ENCODE peak calls at places on chromosome 4, in seven cellular contexts. One of them, this sample, is unnamed.

GRCh38 chr4:88080626-88081025 is 73.2 kb downstream of the PKD2 start:
- DNase-seq in A549: no peak
- DNase-seq in GM18507: no peak
- DNase-seq in AG09309: no peak
- DNase-seq in dorsolateral prefrontal cortex: no peak
- DNase-seq in activated T-cell treated with anti-CD3 and anti-CD28 coated beads for 4 hours: no peak
- DNase-seq in coronary artery: no peak
- DNase-seq in this sample: no peak

GRCh38 chr4:1987296-1987695 is 21.5 kb downstream of the NELFA start:
- DNase-seq in A549: no peak
- DNase-seq in GM18507: no peak
- DNase-seq in AG09309: no peak
- DNase-seq in dorsolateral prefrontal cortex: no peak
- DNase-seq in activated T-cell treated with anti-CD3 and anti-CD28 coated beads for 4 hours: no peak
- DNase-seq in coronary artery: peak
- DNase-seq in this sample: no peak

GRCh38 chr4:2768921-2769336 is 12.8 kb upstream of the TNIP2 start:
- DNase-seq in A549: no peak
- DNase-seq in GM18507: no peak
- DNase-seq in AG09309: no peak
- DNase-seq in dorsolateral prefrontal cortex: no peak
- DNase-seq in activated T-cell treated with anti-CD3 and anti-CD28 coated beads for 4 hours: no peak
- DNase-seq in coronary artery: no peak
- DNase-seq in this sample: no peak

GRCh38 chr4:16077786-16078185 is 6.0 kb downstream of the PROM1 start:
- DNase-seq in A549: no peak
- DNase-seq in GM18507: no peak
- DNase-seq in AG09309: no peak
- DNase-seq in dorsolateral prefrontal cortex: no peak
- DNase-seq in activated T-cell treated with anti-CD3 and anti-CD28 coated beads for 4 hours: no peak
- DNase-seq in coronary artery: no peak
- DNase-seq in this sample: no peak

GRCh38 chr4:110270492-110271197 is 72.2 kb upstream of the ELOVL6 start:
- DNase-seq in A549: no peak
- DNase-seq in GM18507: no peak
- DNase-seq in AG09309: peak
- DNase-seq in dorsolateral prefrontal cortex: no peak
- DNase-seq in activated T-cell treated with anti-CD3 and anti-CD28 coated beads for 4 hours: no peak
- DNase-seq in coronary artery: no peak
- DNase-seq in this sample: no peak

GRCh38 chr4:83890231-83890630 is 354.3 kb downstream of the GPAT3 start:
- DNase-seq in A549: peak
- DNase-seq in GM18507: no peak
- DNase-seq in AG09309: no peak
- DNase-seq in dorsolateral prefrontal cortex: no peak
- DNase-seq in activated T-cell treated with anti-CD3 and anti-CD28 coated beads for 4 hours: no peak
- DNase-seq in coronary artery: no peak
- DNase-seq in this sample: no peak

GRCh38 chr4:7431696-7432530 is 2.8 kb downstream of the PSAPL1 start:
- DNase-seq in A549: peak
- DNase-seq in GM18507: no peak
- DNase-seq in AG09309: no peak
- DNase-seq in dorsolateral prefrontal cortex: no peak
- DNase-seq in activated T-cell treated with anti-CD3 and anti-CD28 coated beads for 4 hours: no peak
- DNase-seq in coronary artery: no peak
- DNase-seq in this sample: no peak

GRCh38 chr4:108535757-108536156 is 84.6 kb upstream of the RPL34 start:
- DNase-seq in A549: no peak
- DNase-seq in GM18507: no peak
- DNase-seq in AG09309: no peak
- DNase-seq in dorsolateral prefrontal cortex: no peak
- DNase-seq in activated T-cell treated with anti-CD3 and anti-CD28 coated beads for 4 hours: no peak
- DNase-seq in coronary artery: no peak
- DNase-seq in this sample: no peak

GRCh38 chr4:175542787-175543186 is 269.3 kb downstream of the GPM6A start:
- DNase-seq in A549: no peak
- DNase-seq in GM18507: no peak
- DNase-seq in AG09309: no peak
- DNase-seq in dorsolateral prefrontal cortex: no peak
- DNase-seq in activated T-cell treated with anti-CD3 and anti-CD28 coated beads for 4 hours: no peak
- DNase-seq in coronary artery: no peak
- DNase-seq in this sample: no peak

GRCh38 chr4:106132045-106132444 is 184.0 kb downstream of the TBCK start:
- DNase-seq in A549: no peak
- DNase-seq in GM18507: no peak
- DNase-seq in AG09309: no peak
- DNase-seq in dorsolateral prefrontal cortex: no peak
- DNase-seq in activated T-cell treated with anti-CD3 and anti-CD28 coated beads for 4 hours: no peak
- DNase-seq in coronary artery: no peak
- DNase-seq in this sample: no peak